ENCODE peak calls at places on chromosomes 12 and 14, in five cellular contexts. Z, Q, V, U and K are unnamed samples.
A peak's percentile ranks its signal among the peaks of the same experiment; 100 is the strongest.

GRCh38 chr12:75944097-75944904 is 87.3 kb downstream of the PHLDA1 start:
- DNase-seq in V (no peak), Z (no peak), Q (peak; percentile 97), U (peak; percentile 54), K (no peak)

GRCh38 chr12:29110506-29111442 is 38.3 kb upstream of the FAR2 start:
- DNase-seq in Z (no peak), Q (no peak), U (no peak), V (no peak), K (no peak)

GRCh38 chr12:1205512-1206060 is 214.6 kb downstream of the ERC1 start:
- DNase-seq in Z (no peak), U (no peak), Q (no peak), V (no peak), K (no peak)

GRCh38 chr12:89707623-89707991 is 1.0 kb downstream of the ATP2B1 start:
- DNase-seq in Z (no peak), U (no peak), Q (peak; percentile 16), V (peak; percentile 60), K (no peak)

GRCh38 chr12:34405286-34406227 is 383.3 kb downstream of the ALG10 start:
- DNase-seq in U (no peak), V (peak; percentile 0), Q (no peak), Z (no peak), K (no peak)

GRCh38 chr12:92661269-92661668 is 41.5 kb upstream of the PLEKHG7 start:
- DNase-seq in V (no peak), U (no peak), Z (no peak), Q (no peak), K (no peak)

GRCh38 chr12:116628450-116628793 is 69.2 kb downstream of the MAP1LC3B2 start:
- DNase-seq in Z (no peak), Q (no peak), U (no peak), V (no peak), K (no peak)

GRCh38 chr14:105458571-105458970 is 16.1 kb upstream of the CRIP2 start:
- DNase-seq in Z (no peak), U (no peak), Q (no peak), V (no peak), K (no peak)

GRCh38 chr14:94936411-94936892 is 166.5 kb upstream of the GSC start:
- DNase-seq in Z (no peak), V (peak; percentile 85), Q (no peak), U (no peak), K (no peak)

GRCh38 chr14:72416892-72417291 is 477.0 kb downstream of the DPF3 start:
- DNase-seq in Q (peak; percentile 7), Z (no peak), V (peak; percentile 30), U (peak; percentile 12), K (no peak)

GRCh38 chr14:69828372-69828771 is 31.3 kb upstream of the SLC10A1 start:
- DNase-seq in V (no peak), U (no peak), Q (no peak), Z (no peak), K (no peak)

GRCh38 chr12:116123511-116124258 is 153.8 kb downstream of the MED13L start:
- DNase-seq in Q (no peak), Z (no peak), V (peak; percentile 23), U (no peak), K (peak; percentile 24)

GRCh38 chr14:57865450-57866198 is at the start of gene SLC35F4:
- DNase-seq in Z (peak; percentile 5), Q (no peak), U (no peak), V (peak; percentile 22), K (no peak)

GRCh38 chr12:113642216-113642615 is 170.5 kb upstream of the LHX5 start:
- DNase-seq in Q (no peak), U (no peak), Z (no peak), V (no peak), K (no peak)

GRCh38 chr12:122527478-122527944 is 462 bp downstream of the KNTC1 start:
- DNase-seq in U (no peak), Q (no peak), V (peak; percentile 12), Z (no peak), K (no peak)

GRCh38 chr12:75771023-75771422 is 259.6 kb upstream of the KRR1 start:
- DNase-seq in Z (no peak), V (no peak), U (no peak), Q (no peak), K (no peak)

GRCh38 chr14:103710771-103711392 is 4.4 kb downstream of the XRCC3 start:
- DNase-seq in Z (no peak), U (no peak), V (no peak), Q (no peak), K (no peak)
- TF ChIP-seq POLR2AphosphoS5 in Z (no peak), U (no peak), V (no peak), Q (no peak), K (no peak)

GRCh38 chr12:15597125-15597830 is 191.9 kb downstream of the EPS8 start:
- DNase-seq in V (no peak), Q (peak; percentile 15), Z (no peak), U (no peak), K (no peak)

GRCh38 chr12:15601210-15601800 is 187.9 kb downstream of the EPS8 start:
- DNase-seq in Q (no peak), V (no peak), U (no peak), Z (no peak), K (no peak)

GRCh38 chr12:15602051-15602672 is 187.0 kb downstream of the EPS8 start:
- DNase-seq in Z (no peak), V (no peak), U (no peak), Q (peak; percentile 39), K (no peak)

GRCh38 chr12:15600223-15600935 is 188.8 kb downstream of the EPS8 start:
- DNase-seq in V (no peak), U (no peak), Z (no peak), Q (no peak), K (no peak)

GRCh38 chr12:15599266-15600037 is 189.7 kb downstream of the EPS8 start:
- DNase-seq in Q (no peak), V (no peak), Z (no peak), U (no peak), K (no peak)
- TF ChIP-seq TAF1 in Q (no peak), V (no peak), Z (no peak), U (no peak), K (no peak)

GRCh38 chr14:90547250-90547649 is 150.4 kb downstream of the CALM1 start:
- DNase-seq in U (no peak), Z (no peak), Q (no peak), V (no peak), K (no peak)

GRCh38 chr14:90546767-90547166 is 149.9 kb downstream of the CALM1 start:
- DNase-seq in Z (no peak), U (no peak), Q (no peak), V (no peak), K (no peak)

GRCh38 chr14:90544971-90545370 is 148.1 kb downstream of the CALM1 start:
- DNase-seq in Z (no peak), V (no peak), Q (no peak), U (no peak), K (no peak)

GRCh38 chr14:90545431-90545830 is 148.6 kb downstream of the CALM1 start:
- DNase-seq in U (no peak), Z (no peak), Q (no peak), V (no peak), K (no peak)

GRCh38 chr14:90545966-90546751 is 149.3 kb downstream of the CALM1 start:
- DNase-seq in Z (no peak), Q (no peak), V (peak; percentile 76), U (no peak), K (no peak)
- TF ChIP-seq POLR2AphosphoS5 in Z (no peak), Q (no peak), V (no peak), U (no peak), K (no peak)

DNA sequence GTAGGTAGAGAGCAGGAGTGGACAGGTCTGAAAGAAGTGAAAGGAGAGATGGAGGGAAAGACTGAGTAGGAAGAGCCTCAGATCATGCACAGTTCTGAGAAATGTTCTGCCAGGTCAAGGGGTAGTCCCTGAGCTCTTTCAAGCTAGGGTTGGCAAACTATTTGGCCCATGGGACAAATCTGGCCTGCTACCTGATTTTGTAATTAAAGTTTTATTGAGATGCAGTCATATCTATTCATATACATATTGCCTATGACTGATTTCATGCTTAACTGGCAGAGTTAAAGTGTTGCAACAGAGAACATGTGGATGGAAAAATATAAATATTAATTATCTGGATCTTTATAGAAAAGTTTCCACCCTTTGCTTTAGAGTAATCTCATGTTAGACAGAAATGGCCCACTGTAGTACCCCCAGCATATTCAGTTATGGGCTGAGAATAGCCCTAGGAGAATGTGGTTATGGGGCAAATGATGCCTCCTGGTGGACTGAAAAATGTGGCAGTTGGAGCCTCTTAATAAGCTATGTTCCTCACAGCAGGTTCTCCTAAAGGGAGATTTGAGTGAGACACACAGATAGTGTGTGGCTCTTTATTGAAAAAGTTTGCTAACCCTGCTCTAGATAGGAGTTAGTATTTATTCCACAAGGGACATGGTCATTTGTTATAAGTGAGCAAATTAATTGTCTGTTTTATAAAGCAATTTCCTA is 476.9 kb downstream of the LRIG3 start:
- DNase-seq in V (peak; percentile 5), Q (peak; percentile 28), Z (no peak), U (no peak), K (no peak)
- TF ChIP-seq TAF1 in V (no peak), Q (no peak), Z (no peak), U (no peak), K (no peak)

GRCh38 chr12:6426882-6427671 is 17.7 kb upstream of the CD27 start:
- DNase-seq in V (no peak), Z (peak; percentile 52), Q (no peak), U (peak; percentile 97), K (no peak)
- TF ChIP-seq POLR2AphosphoS5 in V (no peak), Z (peak; percentile 4), Q (no peak), U (no peak), K (no peak)

GRCh38 chr12:47033797-47034555 is 45.4 kb upstream of the PCED1B start:
- DNase-seq in Z (no peak), U (no peak), Q (no peak), V (no peak), K (no peak)
- TF ChIP-seq TAF1 in Z (no peak), U (no peak), Q (no peak), V (no peak), K (no peak)

GRCh38 chr12:45282411-45282810 is 66.5 kb downstream of the ANO6 start:
- DNase-seq in Q (no peak), U (no peak), Z (no peak), V (no peak), K (no peak)

GRCh38 chr12:45285717-45286116 is 69.8 kb downstream of the ANO6 start:
- DNase-seq in U (no peak), Q (no peak), V (no peak), Z (no peak), K (no peak)

GRCh38 chr12:45281994-45282393 is 66.1 kb downstream of the ANO6 start:
- DNase-seq in V (no peak), U (no peak), Q (no peak), Z (no peak), K (no peak)

GRCh38 chr12:45286621-45287020 is 70.7 kb downstream of the ANO6 start:
- DNase-seq in Z (no peak), U (no peak), V (no peak), Q (no peak), K (no peak)

GRCh38 chr12:45284096-45284901 is 68.4 kb downstream of the ANO6 start:
- DNase-seq in Q (peak; percentile 31), V (no peak), U (no peak), Z (no peak), K (no peak)
- TF ChIP-seq POLR2AphosphoS5 in Q (no peak), V (peak; percentile 48), U (no peak), Z (no peak), K (no peak)

GRCh38 chr12:64691227-64691792 is 67.9 kb downstream of the GNS start:
- DNase-seq in Z (no peak), V (no peak), U (no peak), Q (no peak), K (no peak)
- TF ChIP-seq TAF1 in Z (no peak), V (no peak), U (no peak), Q (no peak), K (no peak)